ENCODE peak calls at places on chromosomes 6 and 20, in seven cellular contexts. V is IMR-90, Z is mesendoderm, Y is neuronal stem cell, E is H9, Q is trophoblast cell, U is mesenchymal stem cell. F is an unnamed sample.
A peak's percentile ranks its signal among the peaks of the same experiment; 100 is the strongest.

GRCh38 chr6:37702314-37702713 is 4.6 kb upstream of the MDGA1 start:
- DNase-seq in V (no peak), Z (no peak), Y (no peak), E (no peak), Q (peak; percentile 9), U (no peak), F (no peak)

GRCh38 chr6:128242765-128243403 is 277.5 kb downstream of the PTPRK start:
- DNase-seq in V (peak; percentile 75), Z (peak; percentile 52), Y (no peak), E (no peak), Q (peak; percentile 16), U (peak; percentile 15), F (no peak)

GRCh38 chr6:37141291-37142046 is 28.5 kb upstream of the PIM1 start:
- DNase-seq in V (peak; percentile 81), Z (peak; percentile 96), Y (peak; percentile 75), E (peak; percentile 87), Q (peak; percentile 92), U (peak; percentile 80), F (peak; percentile 89)

GRCh38 chr6:72954736-72955135 is 270.6 kb downstream of the KHDC1L start:
- DNase-seq in V (no peak), Z (no peak), Y (no peak), E (no peak), Q (no peak), U (no peak), F (no peak)

GRCh38 chr6:1424306-1424927 is 35.0 kb downstream of the FOXF2 start:
- DNase-seq in V (peak; percentile 77), Z (peak; percentile 79), Y (peak; percentile 17), E (peak; percentile 74), Q (peak; percentile 64), U (peak; percentile 61), F (peak; percentile 31)

GRCh38 chr6:35294308-35294945 is 3.2 kb upstream of the DEF6 start:
- DNase-seq in V (peak; percentile 38), Z (peak; percentile 72), Y (peak; percentile 21), E (peak; percentile 73), Q (peak; percentile 67), U (peak; percentile 38), F (no peak)

GRCh38 chr6:2734517-2735076 is 16.1 kb downstream of the MYLK4 start:
- DNase-seq in V (peak; percentile 58), Z (peak; percentile 86), Y (no peak), E (peak; percentile 65), Q (peak; percentile 13), U (no peak), F (no peak)

GRCh38 chr20:37236462-37236861 is 25.2 kb downstream of the GHRH start:
- DNase-seq in V (no peak), Z (no peak), Y (no peak), E (no peak), Q (no peak), U (no peak), F (no peak)

GRCh38 chr6:41190791-41191190 is 10.2 kb downstream of the TREML2 start:
- DNase-seq in V (no peak), Z (no peak), Y (no peak), E (no peak), Q (no peak), U (no peak), F (no peak)

GRCh38 chr6:3039384-3039783 is 28.9 kb upstream of the RIPK1 start:
- DNase-seq in V (no peak), Z (no peak), Y (no peak), E (no peak), Q (no peak), U (no peak), F (no peak)

GRCh38 chr6:55888917-55889316 is 13.5 kb upstream of the BMP5 start:
- DNase-seq in V (no peak), Z (no peak), Y (no peak), E (no peak), Q (no peak), U (no peak), F (no peak)

GRCh38 chr6:137495652-137496391 is 1.6 kb upstream of the OLIG3 start:
- DNase-seq in V (no peak), Z (no peak), Y (peak; percentile 76), E (peak; percentile 69), Q (no peak), U (no peak), F (no peak)

GRCh38 chr20:4999788-5000187 is 1.5 kb downstream of the SLC23A2 start:
- DNase-seq in V (no peak), Z (no peak), Y (no peak), E (no peak), Q (peak; percentile 48), U (no peak), F (no peak)

GRCh38 chr6:2432258-2432657 is 186.9 kb upstream of the GMDS start:
- DNase-seq in V (peak; percentile 97), Z (no peak), Y (no peak), E (no peak), Q (peak; percentile 92), U (peak; percentile 85), F (no peak)

GRCh38 chr20:57857969-57858368 is 148.2 kb upstream of the PMEPA1 start:
- DNase-seq in V (no peak), Z (no peak), Y (no peak), E (no peak), Q (peak; percentile 3), U (no peak), F (no peak)

GRCh38 chr20:10059006-10059405 is 24.2 kb downstream of the ANKEF1 start:
- DNase-seq in V (no peak), Z (no peak), Y (no peak), E (no peak), Q (no peak), U (no peak), F (no peak)
- H3K4ac ChIP-seq in V (no peak overlapping the region), Z (no peak overlapping the region), Y (no peak overlapping the region), E (no peak overlapping the region), Q (no peak overlapping the region), U (no peak overlapping the region), F (no peak overlapping the region)

GRCh38 chr6:130204322-130204721 is 18.4 kb downstream of the SAMD3 start:
- DNase-seq in V (no peak), Z (no peak), Y (no peak), E (no peak), Q (no peak), U (no peak), F (no peak)
- H3K4ac ChIP-seq in V (no peak overlapping the region), Z (no peak overlapping the region), Y (no peak overlapping the region), E (no peak overlapping the region), Q (no peak overlapping the region), U (no peak overlapping the region), F (no peak overlapping the region)

GRCh38 chr6:83511901-83512681 is at the start of gene PRSS35:
- DNase-seq in V (peak; percentile 48), Z (peak; percentile 95), Y (peak; percentile 77), E (peak; percentile 91), Q (peak; percentile 42), U (peak; percentile 69), F (peak; percentile 61)
- H3K4ac ChIP-seq in V (no peak within 1 kb of the TSS), Z (no peak within 1 kb of the TSS), Y (no peak within 1 kb of the TSS), E (no peak within 1 kb of the TSS), Q (no peak within 1 kb of the TSS), U (no peak within 1 kb of the TSS), F (no peak within 1 kb of the TSS)

GRCh38 chr6:112149236-112149635 is 61.8 kb downstream of the FAM229B start:
- DNase-seq in V (peak; percentile 3), Z (no peak), Y (no peak), E (no peak), Q (no peak), U (peak; percentile 79), F (no peak)
- H3K4ac ChIP-seq in V (peak overlapping the region; percentile 78), Z (no peak overlapping the region), Y (no peak overlapping the region), E (no peak overlapping the region), Q (no peak overlapping the region), U (no peak overlapping the region), F (no peak overlapping the region)

GRCh38 chr20:63216849-63217471 is 1.0 kb upstream of the YTHDF1 start:
- DNase-seq in V (no peak), Z (no peak), Y (no peak), E (no peak), Q (no peak), U (no peak), F (no peak)
- H3K4ac ChIP-seq in V (peak overlapping the region; percentile 58), Z (peak overlapping the region; percentile 61), Y (peak overlapping the region; percentile 46), E (no peak overlapping the region), Q (peak overlapping the region; percentile 71), U (peak overlapping the region; percentile 90), F (peak overlapping the region; percentile 80)